ENCODE peak calls at places on chromosomes 7 and 10, in six cellular contexts. V is CD8-positive, alpha-beta T cell; P is uterus; N is IMR-90; D is neural progenitor cell; H is cardiac muscle cell. T is an unnamed sample.

GRCh38 chr10:839550-840205 is 91.8 kb downstream of the LARP4B start:
- DNase-seq in V (no peak), P (no peak), N (no peak), D (no peak), H (no peak), T (no peak)

GRCh38 chr10:127398967-127399350 is 150.2 kb upstream of the NPS start:
- DNase-seq in V (no peak), P (no peak), N (no peak), D (no peak), H (no peak), T (no peak)

GRCh38 chr10:124998624-124999291 is 56.8 kb downstream of the ZRANB1 start:
- DNase-seq in V (no peak), P (peak), N (no peak), D (no peak), H (no peak), T (peak)

GRCh38 chr10:110355922-110356627 is 51.4 kb upstream of the SMNDC1 start:
- DNase-seq in V (peak), P (no peak), N (no peak), D (no peak), H (no peak), T (no peak)

GRCh38 chr7:129644634-129645230 is 33.2 kb downstream of the NRF1 start:
- DNase-seq in V (no peak), P (no peak), N (peak), D (peak), H (peak), T (no peak)

GRCh38 chr7:44080118-44080517 is 2.2 kb downstream of the POLM start:
- DNase-seq in V (no peak), P (no peak), N (no peak), D (no peak), H (no peak), T (no peak)

GRCh38 chr10:132861884-132862461 is 76.0 kb upstream of the NKX6-2 start:
- DNase-seq in V (no peak), P (peak), N (no peak), D (no peak), H (no peak), T (no peak)

GRCh38 chr7:27095050-27095896 is 527 bp downstream of the HOXA1 start:
- DNase-seq in V (peak), P (no peak), N (peak), D (peak), H (no peak), T (no peak)

GRCh38 chr7:73451780-73452398 is 18.3 kb downstream of the FZD9 start:
- DNase-seq in V (no peak), P (no peak), N (peak), D (peak), H (peak), T (no peak)

GRCh38 chr10:123136221-123136805 is 543 bp downstream of the HMX3 start:
- DNase-seq in V (no peak), P (no peak), N (no peak), D (no peak), H (no peak), T (no peak)

GRCh38 chr10:110629680-110630191 is 14.4 kb upstream of the RBM20 start:
- DNase-seq in V (no peak), P (no peak), N (peak), D (no peak), H (peak), T (no peak)

GRCh38 chr10:87658858-87659555 is 671 bp upstream of the PAPSS2 start:
- DNase-seq in V (no peak), P (no peak), N (peak), D (no peak), H (peak), T (peak)

GRCh38 chr10:50324680-50325393 is 73.5 kb upstream of the ASAH2 start:
- DNase-seq in V (no peak), P (no peak), N (no peak), D (no peak), H (no peak), T (no peak)

GRCh38 chr10:85792533-85792858 is 574.1 kb downstream of the GRID1 start:
- DNase-seq in V (no peak), P (no peak), N (no peak), D (no peak), H (no peak), T (no peak)

GRCh38 chr10:86962136-86962980 is 4.0 kb downstream of the SNCG start:
- DNase-seq in V (no peak), P (peak), N (no peak), D (no peak), H (no peak), T (no peak)

GRCh38 chr10:53260213-53260612 is 487.6 kb upstream of the MBL2 start:
- DNase-seq in V (no peak), P (no peak), N (no peak), D (no peak), H (no peak), T (no peak)

GRCh38 chr7:128836729-128837348 is 6.6 kb downstream of the FLNC start:
- DNase-seq in V (no peak), P (peak), N (no peak), D (no peak), H (no peak), T (no peak)

GRCh38 chr10:128576916-128577670 is 450.9 kb upstream of the MKI67 start:
- DNase-seq in V (no peak), P (no peak), N (no peak), D (no peak), H (no peak), T (no peak)

GRCh38 chr7:156232931-156233705 is 407.5 kb upstream of the RNF32 start:
- DNase-seq in V (no peak), P (no peak), N (no peak), D (no peak), H (no peak), T (no peak)

GRCh38 chr7:157500171-157500960 is 163.6 kb downstream of the DNAJB6 start:
- DNase-seq in V (no peak), P (no peak), N (no peak), D (no peak), H (no peak), T (no peak)

GRCh38 chr10:63071145-63071544 is 62.0 kb upstream of the NRBF2 start:
- DNase-seq in V (no peak), P (no peak), N (no peak), D (no peak), H (no peak), T (no peak)

GRCh38 chr10:88028654-88029053 is 165.2 kb downstream of the PTEN start:
- DNase-seq in V (no peak), P (no peak), N (no peak), D (no peak), H (no peak), T (no peak)

GRCh38 chr10:21499910-21500577 is 25.4 kb downstream of the SKIDA1 start:
- DNase-seq in V (no peak), P (no peak), N (no peak), D (peak), H (peak), T (peak)

GRCh38 chr10:21501109-21501508 is 24.4 kb downstream of the SKIDA1 start:
- DNase-seq in V (no peak), P (no peak), N (no peak), D (peak), H (no peak), T (no peak)

GRCh38 chr10:21499580-21499909 is 25.9 kb downstream of the SKIDA1 start:
- DNase-seq in V (no peak), P (no peak), N (no peak), D (no peak), H (no peak), T (no peak)

GRCh38 chr10:21501731-21502370 is 23.6 kb downstream of the SKIDA1 start:
- DNase-seq in V (no peak), P (no peak), N (no peak), D (peak), H (no peak), T (no peak)

DNA sequence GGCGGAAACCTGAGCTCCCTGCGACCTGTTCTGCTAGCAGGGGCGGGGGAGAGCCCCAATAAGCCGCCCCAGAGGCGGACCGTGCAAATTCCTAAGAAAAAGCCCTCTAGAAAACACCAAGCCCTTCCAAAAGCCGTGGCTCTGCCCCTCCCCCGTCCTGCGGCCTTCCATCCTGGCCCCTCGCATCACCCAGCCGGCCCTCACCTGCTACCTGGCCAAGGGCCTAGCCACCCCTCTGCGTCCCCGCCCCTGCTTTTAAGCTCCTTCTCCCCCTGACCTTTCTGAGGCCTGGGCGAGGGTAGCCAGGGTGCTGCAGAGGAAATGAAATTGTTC is 24.9 kb downstream of the SKIDA1 start:
- DNase-seq in V (no peak), P (no peak), N (no peak), D (peak), H (no peak), T (no peak)
- H3K27ac ChIP-seq in V (no peak), P (no peak), N (no peak), D (peak), H (peak), T (peak)

GRCh38 chr7:150978136-150978789 is at the start of gene KCNH2:
- DNase-seq in V (no peak), P (peak), N (no peak), D (peak), H (peak), T (peak)

GRCh38 chr7:150975536-150976285 is 2.4 kb downstream of the KCNH2 start:
- DNase-seq in V (no peak), P (no peak), N (no peak), D (no peak), H (no peak), T (no peak)

GRCh38 chr7:150977382-150978135 is 562 bp downstream of the KCNH2 start:
- DNase-seq in V (no peak), P (no peak), N (no peak), D (peak), H (peak), T (no peak)

GRCh38 chr7:150974468-150975391 is 3.4 kb downstream of the KCNH2 start:
- DNase-seq in V (peak), P (peak), N (peak), D (peak), H (peak), T (peak)

GRCh38 chr7:150976529-150977381 is 1.4 kb downstream of the KCNH2 start:
- DNase-seq in V (no peak), P (no peak), N (no peak), D (peak), H (peak), T (peak)
- H3K4me3 ChIP-seq in V (no peak), P (peak), N (peak), D (peak), H (peak), T (peak)

GRCh38 chr7:47890125-47890524 is 58.1 kb downstream of the PKD1L1 start:
- DNase-seq in V (no peak), P (no peak), N (no peak), D (no peak), H (no peak), T (peak)

GRCh38 chr7:47890606-47891005 is 57.7 kb downstream of the PKD1L1 start:
- DNase-seq in V (no peak), P (no peak), N (no peak), D (no peak), H (no peak), T (peak)

GRCh38 chr7:47893721-47894365 is 54.4 kb downstream of the PKD1L1 start:
- DNase-seq in V (no peak), P (no peak), N (no peak), D (no peak), H (no peak), T (peak)

GRCh38 chr7:47895026-47895425 is 53.2 kb downstream of the PKD1L1 start:
- DNase-seq in V (no peak), P (no peak), N (no peak), D (no peak), H (no peak), T (no peak)

DNA sequence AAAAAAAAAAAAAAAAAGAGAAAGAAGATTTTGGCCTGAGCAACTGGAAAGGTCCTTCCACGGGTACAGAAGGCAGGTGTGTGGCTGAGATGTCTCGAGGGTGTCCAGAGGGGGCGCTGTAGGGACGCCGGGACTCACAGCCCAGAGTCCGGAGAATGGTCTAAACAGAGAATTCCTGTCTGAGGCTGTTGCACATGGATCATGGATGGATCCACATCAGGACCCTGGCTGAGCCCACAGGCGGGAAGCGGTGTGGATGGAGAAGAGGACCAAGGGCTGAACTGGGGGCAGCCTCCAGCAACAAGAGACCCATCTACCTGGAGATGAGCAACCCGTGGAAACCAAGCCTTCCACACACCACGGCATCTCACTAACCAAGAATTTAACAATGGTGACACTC is 55.0 kb downstream of the PKD1L1 start:
- DNase-seq in V (no peak), P (no peak), N (no peak), D (peak), H (peak), T (peak)
- TF ChIP-seq CTCF in V (no peak), P (no peak), N (no peak), D (peak), H (peak), T (peak)

DNA sequence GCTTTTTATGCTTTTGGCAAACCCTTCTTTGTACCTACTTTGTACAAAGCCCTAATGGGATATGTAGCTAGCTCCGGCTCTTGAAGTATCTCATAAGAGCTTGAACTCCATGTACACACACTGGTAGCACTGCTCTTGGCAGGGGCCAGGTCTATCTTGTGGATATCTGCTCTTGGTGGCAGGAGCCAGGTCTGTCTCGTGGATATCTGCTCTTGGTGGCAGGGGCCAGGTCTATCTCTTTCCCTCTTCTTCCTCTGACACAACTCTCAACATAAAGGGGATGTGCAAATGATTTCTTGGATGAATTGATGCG is 91.9 kb downstream of the WNT2 start:
- DNase-seq in V (no peak), P (no peak), N (no peak), D (no peak), H (no peak), T (no peak)
- H3K27ac ChIP-seq in V (no peak), P (no peak), N (peak), D (no peak), H (peak), T (no peak)

GRCh38 chr10:70497120-70497545 is 18.6 kb downstream of the PALD1 start:
- DNase-seq in V (no peak), P (no peak), N (no peak), D (no peak), H (no peak), T (no peak)

GRCh38 chr10:70495691-70496261 is 17.2 kb downstream of the PALD1 start:
- DNase-seq in V (no peak), P (no peak), N (no peak), D (no peak), H (no peak), T (no peak)

GRCh38 chr10:70494536-70494935 is 16.0 kb downstream of the PALD1 start:
- DNase-seq in V (no peak), P (no peak), N (no peak), D (no peak), H (no peak), T (no peak)

GRCh38 chr10:70494966-70495365 is 16.4 kb downstream of the PALD1 start:
- DNase-seq in V (no peak), P (no peak), N (no peak), D (no peak), H (no peak), T (peak)

DNA sequence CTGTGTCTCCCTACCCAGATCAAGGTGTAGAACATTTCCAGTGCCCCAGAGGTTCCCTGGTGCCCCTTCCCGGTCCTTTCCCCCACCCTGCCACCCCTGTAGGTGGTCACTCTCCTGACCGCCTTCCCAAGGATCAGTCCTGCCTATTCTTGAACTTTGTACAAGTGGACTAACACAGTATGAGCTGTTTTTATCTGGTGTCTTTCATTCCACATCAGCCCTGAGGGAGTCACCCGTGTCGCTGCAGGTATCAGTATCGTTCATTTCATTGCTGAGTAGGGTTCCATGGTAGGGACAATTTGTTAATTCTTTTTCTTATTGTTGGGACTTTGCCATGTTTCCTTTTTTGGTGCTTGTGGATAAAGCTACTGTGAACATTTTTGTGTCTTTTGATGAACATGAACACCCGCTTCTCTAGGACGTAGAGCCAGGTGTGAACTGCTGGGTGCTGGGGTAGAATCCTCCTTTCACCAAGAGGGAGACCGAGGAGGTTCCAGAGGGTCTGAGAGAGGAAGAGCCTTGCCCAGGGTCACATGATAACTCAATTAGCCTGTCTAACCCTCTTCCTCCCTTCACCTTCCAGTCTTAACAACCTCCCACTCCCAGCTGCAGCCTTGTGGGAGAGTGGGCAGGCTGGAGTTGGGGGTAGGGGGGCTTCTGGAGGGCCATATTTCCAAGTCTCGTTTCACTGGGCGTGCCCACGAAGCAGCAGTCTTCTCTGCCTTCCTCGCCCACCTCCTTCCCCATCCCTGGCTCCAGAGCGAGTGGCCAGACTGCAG is 18.0 kb downstream of the PALD1 start:
- DNase-seq in V (no peak), P (no peak), N (no peak), D (no peak), H (no peak), T (no peak)
- H3K4me3 ChIP-seq in V (no peak), P (no peak), N (no peak), D (no peak), H (no peak), T (no peak)